ENCODE peak calls at places on chromosomes 13 and 19, in six cellular contexts. One of them, this sample, is unnamed.

GRCh38 chr13:48222358-48223015 is 10.5 kb upstream of the ITM2B start:
- DNase-seq in A172: no peak
- DNase-seq in pons: no peak
- DNase-seq in thoracic aorta: no peak
- DNase-seq in retina: no peak
- DNase-seq in HAP-1: no peak
- DNase-seq in this sample: no peak

GRCh38 chr19:11261431-11261901 is 858 bp downstream of the DOCK6 start:
- DNase-seq in A172: no peak
- DNase-seq in pons: no peak
- DNase-seq in thoracic aorta: no peak
- DNase-seq in retina: no peak
- DNase-seq in HAP-1: peak
- DNase-seq in this sample: no peak

GRCh38 chr19:3509566-3509989 is 3.5 kb downstream of the FZR1 start:
- DNase-seq in A172: peak
- DNase-seq in pons: no peak
- DNase-seq in thoracic aorta: no peak
- DNase-seq in retina: no peak
- DNase-seq in HAP-1: no peak
- DNase-seq in this sample: no peak

GRCh38 chr13:93293716-93294115 is 67.1 kb downstream of the GPC6 start:
- DNase-seq in A172: no peak
- DNase-seq in pons: no peak
- DNase-seq in thoracic aorta: no peak
- DNase-seq in retina: no peak
- DNase-seq in HAP-1: no peak
- DNase-seq in this sample: no peak

GRCh38 chr13:51225034-51225433 is 2.8 kb downstream of the FAM124A start:
- DNase-seq in A172: no peak
- DNase-seq in pons: no peak
- DNase-seq in thoracic aorta: no peak
- DNase-seq in retina: no peak
- DNase-seq in HAP-1: no peak
- DNase-seq in this sample: no peak

GRCh38 chr19:49801966-49802661 is 11.0 kb downstream of the FUZ start:
- DNase-seq in A172: peak
- DNase-seq in pons: peak
- DNase-seq in thoracic aorta: peak
- DNase-seq in retina: peak
- DNase-seq in HAP-1: peak
- DNase-seq in this sample: peak

GRCh38 chr19:2527171-2527570 is 51.2 kb downstream of the GADD45B start:
- DNase-seq in A172: no peak
- DNase-seq in pons: no peak
- DNase-seq in thoracic aorta: no peak
- DNase-seq in retina: no peak
- DNase-seq in HAP-1: no peak
- DNase-seq in this sample: no peak

GRCh38 chr19:35828694-35829301 is 16.2 kb upstream of the PRODH2 start:
- DNase-seq in A172: peak
- DNase-seq in pons: peak
- DNase-seq in thoracic aorta: no peak
- DNase-seq in retina: peak
- DNase-seq in HAP-1: peak
- DNase-seq in this sample: peak

GRCh38 chr19:16585808-16586476 is 13.7 kb upstream of the SLC35E1 start:
- DNase-seq in A172: peak
- DNase-seq in pons: no peak
- DNase-seq in thoracic aorta: no peak
- DNase-seq in retina: no peak
- DNase-seq in HAP-1: no peak
- DNase-seq in this sample: no peak

GRCh38 chr13:74730556-74731331 is 596.5 kb upstream of the KLF12 start:
- DNase-seq in A172: no peak
- DNase-seq in pons: no peak
- DNase-seq in thoracic aorta: no peak
- DNase-seq in retina: no peak
- DNase-seq in HAP-1: no peak
- DNase-seq in this sample: no peak

GRCh38 chr19:45001087-45001739 is at the start of gene RELB:
- DNase-seq in A172: peak
- DNase-seq in pons: peak
- DNase-seq in thoracic aorta: peak
- DNase-seq in retina: peak
- DNase-seq in HAP-1: peak
- DNase-seq in this sample: peak

GRCh38 chr19:2551864-2552185 is 75.9 kb downstream of the GADD45B start:
- DNase-seq in A172: no peak
- DNase-seq in pons: no peak
- DNase-seq in thoracic aorta: no peak
- DNase-seq in retina: peak
- DNase-seq in HAP-1: no peak
- DNase-seq in this sample: no peak

GRCh38 chr13:75639426-75639825 is 3.3 kb downstream of the LMO7 start:
- DNase-seq in A172: no peak
- DNase-seq in pons: no peak
- DNase-seq in thoracic aorta: no peak
- DNase-seq in retina: no peak
- DNase-seq in HAP-1: no peak
- DNase-seq in this sample: no peak

GRCh38 chr13:62113145-62113544 is 697.5 kb upstream of the PCDH20 start:
- DNase-seq in A172: no peak
- DNase-seq in pons: no peak
- DNase-seq in thoracic aorta: no peak
- DNase-seq in retina: no peak
- DNase-seq in HAP-1: no peak
- DNase-seq in this sample: no peak

GRCh38 chr13:110991991-110992508 is 77.2 kb upstream of the ANKRD10 start:
- DNase-seq in A172: no peak
- DNase-seq in pons: no peak
- DNase-seq in thoracic aorta: no peak
- DNase-seq in retina: no peak
- DNase-seq in HAP-1: no peak
- DNase-seq in this sample: no peak

GRCh38 chr13:40706439-40706838 is 40.0 kb upstream of the FOXO1 start:
- DNase-seq in A172: no peak
- DNase-seq in pons: no peak
- DNase-seq in thoracic aorta: no peak
- DNase-seq in retina: no peak
- DNase-seq in HAP-1: no peak
- DNase-seq in this sample: no peak

GRCh38 chr19:17420267-17420924 is 549 bp downstream of the MVB12A start:
- DNase-seq in A172: no peak
- DNase-seq in pons: no peak
- DNase-seq in thoracic aorta: no peak
- DNase-seq in retina: no peak
- DNase-seq in HAP-1: peak
- DNase-seq in this sample: no peak

GRCh38 chr13:78147905-78148304 is 229.3 kb upstream of the EDNRB start:
- DNase-seq in A172: peak
- DNase-seq in pons: no peak
- DNase-seq in thoracic aorta: no peak
- DNase-seq in retina: no peak
- DNase-seq in HAP-1: no peak
- DNase-seq in this sample: no peak

GRCh38 chr13:91922969-91923592 is 524.7 kb downstream of the GPC5 start:
- DNase-seq in A172: no peak
- DNase-seq in pons: peak
- DNase-seq in thoracic aorta: no peak
- DNase-seq in retina: no peak
- DNase-seq in HAP-1: no peak
- DNase-seq in this sample: no peak

GRCh38 chr13:88217372-88217771 is 546.2 kb downstream of the SLITRK5 start:
- DNase-seq in A172: peak
- DNase-seq in pons: no peak
- DNase-seq in thoracic aorta: no peak
- DNase-seq in retina: no peak
- DNase-seq in HAP-1: no peak
- DNase-seq in this sample: no peak

GRCh38 chr13:87893982-87894527 is 222.9 kb downstream of the SLITRK5 start:
- DNase-seq in A172: no peak
- DNase-seq in pons: no peak
- DNase-seq in thoracic aorta: no peak
- DNase-seq in retina: no peak
- DNase-seq in HAP-1: no peak
- DNase-seq in this sample: no peak

GRCh38 chr19:5828661-5829566 is 10.6 kb downstream of the FUT6 start:
- DNase-seq in A172: no peak
- DNase-seq in pons: no peak
- DNase-seq in thoracic aorta: no peak
- DNase-seq in retina: peak
- DNase-seq in HAP-1: peak
- DNase-seq in this sample: no peak

GRCh38 chr13:106109391-106109791 is 426.1 kb downstream of the EFNB2 start:
- DNase-seq in A172: peak
- DNase-seq in pons: no peak
- DNase-seq in thoracic aorta: no peak
- DNase-seq in retina: no peak
- DNase-seq in HAP-1: no peak
- DNase-seq in this sample: no peak

GRCh38 chr13:110415669-110416068 is 108.6 kb downstream of the COL4A2 start:
- DNase-seq in A172: peak
- DNase-seq in pons: no peak
- DNase-seq in thoracic aorta: no peak
- DNase-seq in retina: no peak
- DNase-seq in HAP-1: no peak
- DNase-seq in this sample: no peak

GRCh38 chr19:19751846-19752245 is 18.9 kb upstream of the ZNF14 start:
- DNase-seq in A172: no peak
- DNase-seq in pons: no peak
- DNase-seq in thoracic aorta: no peak
- DNase-seq in retina: no peak
- DNase-seq in HAP-1: no peak
- DNase-seq in this sample: no peak

GRCh38 chr13:27920677-27921420 is 1.0 kb downstream of the PDX1 start:
- DNase-seq in A172: no peak
- DNase-seq in pons: no peak
- DNase-seq in thoracic aorta: no peak
- DNase-seq in retina: peak
- DNase-seq in HAP-1: no peak
- DNase-seq in this sample: no peak

GRCh38 chr13:85541476-85541875 is 257.7 kb downstream of the SLITRK6 start:
- DNase-seq in A172: no peak
- DNase-seq in pons: no peak
- DNase-seq in thoracic aorta: no peak
- DNase-seq in retina: no peak
- DNase-seq in HAP-1: no peak
- DNase-seq in this sample: no peak

GRCh38 chr13:66033924-66034323 is 1196.2 kb downstream of the PCDH9 start:
- DNase-seq in A172: no peak
- DNase-seq in pons: no peak
- DNase-seq in thoracic aorta: no peak
- DNase-seq in retina: no peak
- DNase-seq in HAP-1: no peak
- DNase-seq in this sample: no peak

GRCh38 chr13:113355621-113356020 is 8.3 kb downstream of the GRTP1 start:
- DNase-seq in A172: no peak
- DNase-seq in pons: no peak
- DNase-seq in thoracic aorta: no peak
- DNase-seq in retina: no peak
- DNase-seq in HAP-1: no peak
- DNase-seq in this sample: no peak

GRCh38 chr13:112892759-112893569 is 76.0 kb upstream of the MCF2L start:
- DNase-seq in A172: no peak
- DNase-seq in pons: no peak
- DNase-seq in thoracic aorta: no peak
- DNase-seq in retina: peak
- DNase-seq in HAP-1: no peak
- DNase-seq in this sample: peak

GRCh38 chr19:40862785-40863184 is 12.5 kb upstream of the CYP2A6 start:
- DNase-seq in A172: no peak
- DNase-seq in pons: no peak
- DNase-seq in thoracic aorta: no peak
- DNase-seq in retina: no peak
- DNase-seq in HAP-1: no peak
- DNase-seq in this sample: no peak